ENCODE peak calls at places on chromosomes 2 and 18, in nine cellular contexts. J, P, I, F, B, Q, H, L and M are unnamed samples.
A peak's percentile ranks its signal among the peaks of the same experiment; 100 is the strongest.

GRCh38 chr18:35610089-35610488 is 28.5 kb downstream of the GALNT1 start:
- DNase-seq in H (no peak), L (no peak), Q (no peak), I (no peak), B (no peak), P (no peak), F (no peak), J (no peak), M (no peak)

GRCh38 chr2:188645982-188646381 is 328.2 kb upstream of the COL3A1 start:
- DNase-seq in F (no peak), J (no peak), I (no peak), P (no peak), B (no peak), Q (no peak), H (no peak), L (no peak), M (no peak)

GRCh38 chr2:72035518-72036172 is 112.0 kb downstream of the CYP26B1 start:
- DNase-seq in L (no peak), Q (peak; percentile 75), B (no peak), H (peak; percentile 69), P (no peak), F (no peak), I (no peak), J (no peak), M (peak; percentile 37)

GRCh38 chr18:35491689-35492077 is 6.1 kb downstream of the INO80C start:
- DNase-seq in B (no peak), H (no peak), F (no peak), L (no peak), J (no peak), I (no peak), Q (no peak), P (no peak), M (no peak)

GRCh38 chr18:26794210-26795101 is 71.1 kb downstream of the AQP4 start:
- DNase-seq in I (no peak), B (no peak), Q (no peak), P (no peak), H (no peak), L (no peak), J (no peak), F (no peak), M (no peak)

GRCh38 chr2:201642086-201642578 is 1.2 kb downstream of the TMEM237 start:
- DNase-seq in F (no peak), Q (no peak), I (no peak), B (no peak), L (no peak), H (no peak), J (no peak), P (no peak), M (no peak)

GRCh38 chr2:200131307-200131706 is 175.2 kb upstream of the SPATS2L start:
- DNase-seq in I (no peak), B (no peak), F (no peak), Q (no peak), L (no peak), P (no peak), J (no peak), H (no peak), M (no peak)

GRCh38 chr2:56337342-56337741 is 153.6 kb downstream of the CCDC85A start:
- DNase-seq in F (no peak), B (no peak), L (no peak), J (no peak), I (no peak), Q (peak; percentile 30), P (no peak), H (no peak), M (no peak)

GRCh38 chr2:216691210-216691741 is 4.1 kb downstream of the IGFBP5 start:
- DNase-seq in P (peak; percentile 69), F (no peak), I (peak; percentile 90), H (peak; percentile 91), B (no peak), Q (peak; percentile 83), L (no peak), J (no peak), M (peak; percentile 28)

GRCh38 chr18:70333757-70334156 is 44.9 kb downstream of the SOCS6 start:
- DNase-seq in Q (peak; percentile 88), P (no peak), L (no peak), F (no peak), B (no peak), H (no peak), J (no peak), I (no peak), M (no peak)